ENCODE peak calls at places on chromosomes 1 and 21, in five cellular contexts. A is tibial artery, F is spleen, Q is PC-3, Z is thoracic aorta. S is an unnamed sample.

GRCh38 chr21:45804809-45805313 is 161.3 kb downstream of the PCBP3 start:
- DNase-seq in A (no peak), F (no peak), Q (no peak), Z (no peak), S (no peak)

GRCh38 chr21:46381521-46381920 is 57.6 kb downstream of the PCNT start:
- DNase-seq in A (no peak), F (no peak), Q (no peak), Z (no peak), S (no peak)

GRCh38 chr1:59819566-59820438 is 5.1 kb downstream of the HOOK1 start:
- DNase-seq in A (no peak), F (no peak), Q (no peak), Z (no peak), S (no peak)

GRCh38 chr1:29542476-29543015 is 306.2 kb downstream of the PTPRU start:
- DNase-seq in A (no peak), F (peak; percentile 56), Q (no peak), Z (no peak), S (no peak)

GRCh38 chr1:216005916-216006315 is 417.3 kb downstream of the USH2A start:
- DNase-seq in A (no peak), F (no peak), Q (peak; percentile 67), Z (no peak), S (no peak)

GRCh38 chr1:171219751-171220385 is 28.4 kb upstream of the FMO1 start:
- DNase-seq in A (no peak), F (no peak), Q (peak; percentile 34), Z (no peak), S (peak; percentile 59)

GRCh38 chr1:92444351-92444750 is 42.4 kb downstream of the GFI1 start:
- DNase-seq in A (no peak), F (no peak), Q (peak; percentile 17), Z (no peak), S (no peak)

GRCh38 chr1:54114955-54115354 is 37.8 kb downstream of the CDCP2 start:
- DNase-seq in A (no peak), F (peak; percentile 45), Q (no peak), Z (no peak), S (no peak)

GRCh38 chr1:218209351-218209861 is 75.7 kb upstream of the RRP15 start:
- DNase-seq in A (no peak), F (no peak), Q (peak; percentile 98), Z (no peak), S (peak; percentile 55)

GRCh38 chr1:236997882-236998281 is 6.4 kb downstream of the MT1HL1 start:
- DNase-seq in A (no peak), F (no peak), Q (no peak), Z (no peak), S (no peak)

GRCh38 chr1:88802950-88803349 is 88.4 kb downstream of the GTF2B start:
- DNase-seq in A (no peak), F (no peak), Q (peak; percentile 51), Z (no peak), S (peak; percentile 40)

GRCh38 chr1:165928075-165928731 is 100.8 kb downstream of the UCK2 start:
- DNase-seq in A (no peak), F (no peak), Q (peak; percentile 77), Z (no peak), S (peak; percentile 60)

GRCh38 chr1:47765236-47765635 is 231.9 kb downstream of the TRABD2B start:
- DNase-seq in A (peak; percentile 16), F (peak; percentile 35), Q (no peak), Z (no peak), S (no peak)

GRCh38 chr1:188027613-188028012 is 1198.9 kb downstream of the PLA2G4A start:
- DNase-seq in A (no peak), F (no peak), Q (peak; percentile 79), Z (no peak), S (peak; percentile 92)

GRCh38 chr1:171743014-171743870 is 1.4 kb upstream of the VAMP4 start:
- DNase-seq in A (peak; percentile 31), F (no peak), Q (peak; percentile 98), Z (no peak), S (peak; percentile 81)

GRCh38 chr1:38370716-38371504 is 324.3 kb upstream of the POU3F1 start:
- DNase-seq in A (no peak), F (no peak), Q (no peak), Z (no peak), S (no peak)

GRCh38 chr1:11753555-11754208 is 8.3 kb upstream of the C1orf167 start:
- DNase-seq in A (no peak), F (no peak), Q (no peak), Z (no peak), S (no peak)

GRCh38 chr1:117673405-117673804 is 67.6 kb downstream of the TENT5C start:
- DNase-seq in A (no peak), F (no peak), Q (peak; percentile 63), Z (no peak), S (peak; percentile 77)

GRCh38 chr1:15231714-15232201 is 15.3 kb upstream of the FHAD1 start:
- DNase-seq in A (no peak), F (no peak), Q (no peak), Z (no peak), S (peak; percentile 11)

GRCh38 chr1:46221749-46222148 is 18.6 kb downstream of the LURAP1 start:
- DNase-seq in A (no peak), F (no peak), Q (no peak), Z (no peak), S (no peak)

GRCh38 chr21:44751186-44751798 is 39.9 kb upstream of the TSPEAR start:
- DNase-seq in A (no peak), F (no peak), Q (no peak), Z (no peak), S (no peak)

GRCh38 chr1:64895500-64895899 is 70.8 kb downstream of the JAK1 start:
- DNase-seq in A (no peak), F (no peak), Q (no peak), Z (no peak), S (no peak)

GRCh38 chr21:45304945-45305344 is 17.2 kb upstream of the POFUT2 start:
- DNase-seq in A (no peak), F (no peak), Q (no peak), Z (no peak), S (no peak)

GRCh38 chr1:174262747-174263241 is 103.5 kb downstream of the RABGAP1L start:
- DNase-seq in A (no peak), F (no peak), Q (peak; percentile 61), Z (no peak), S (peak; percentile 70)

GRCh38 chr1:37930246-37931142 is 16.4 kb downstream of the INPP5B start:
- DNase-seq in A (no peak), F (no peak), Q (peak; percentile 22), Z (no peak), S (peak; percentile 27)

GRCh38 chr1:220430059-220430458 is 97.9 kb upstream of the MARK1 start:
- DNase-seq in A (no peak), F (no peak), Q (peak; percentile 17), Z (no peak), S (peak; percentile 24)

DNA sequence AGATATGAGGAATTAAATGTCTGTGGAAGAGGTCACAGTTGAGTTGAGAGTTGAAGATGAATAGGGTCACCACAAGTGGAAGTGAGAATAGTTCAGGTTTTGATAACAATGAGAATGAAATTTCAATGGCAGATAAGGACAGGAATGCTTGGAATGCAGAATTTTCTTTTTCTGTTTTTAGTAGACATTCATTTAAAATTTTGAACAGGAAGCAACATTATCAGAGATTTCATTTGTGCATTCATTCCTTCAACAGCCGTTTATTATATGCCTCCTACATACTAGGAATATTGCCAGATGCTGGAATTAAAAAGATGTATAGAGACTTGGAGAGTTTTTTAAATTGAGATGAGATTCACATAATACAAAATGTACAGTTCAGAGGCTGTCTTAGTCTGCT is 126.8 kb downstream of the ITSN1 start:
- DNase-seq in A (no peak), F (no peak), Q (no peak), Z (no peak), S (no peak)
- H3K27ac ChIP-seq in A (no peak overlapping the region), F (no peak overlapping the region), Q (no peak overlapping the region), Z (no peak overlapping the region), S (no peak overlapping the region)

GRCh38 chr21:36966066-36966845 is at the start of gene HLCS:
- DNase-seq in A (peak; percentile 51), F (peak; percentile 92), Q (peak; percentile 85), Z (no peak), S (peak; percentile 69)
- TF ChIP-seq CTCF in A (no peak), F (peak; percentile 34), Q (no peak), Z (no peak), S (peak; percentile 21)

GRCh38 chr1:206470692-206471414 is 577 bp downstream of the IKBKE start:
- DNase-seq in A (no peak), F (peak; percentile 86), Q (peak; percentile 76), Z (no peak), S (peak; percentile 59)
- H3K27ac ChIP-seq in A (peak overlapping the region; percentile 48), F (peak overlapping the region; percentile 81), Q (peak overlapping the region; percentile 60), Z (peak overlapping the region; percentile 39), S (peak overlapping the region; percentile 26)

GRCh38 chr1:24091971-24092482 is 19.9 kb downstream of the MYOM3 start:
- DNase-seq in A (no peak), F (no peak), Q (no peak), Z (no peak), S (no peak)

GRCh38 chr1:24089027-24089742 is 22.8 kb downstream of the MYOM3 start:
- DNase-seq in A (no peak), F (no peak), Q (no peak), Z (no peak), S (no peak)

GRCh38 chr1:24092979-24093378 is 19.0 kb downstream of the MYOM3 start:
- DNase-seq in A (no peak), F (no peak), Q (no peak), Z (no peak), S (no peak)

GRCh38 chr1:24090736-24091135 is 21.2 kb downstream of the MYOM3 start:
- DNase-seq in A (no peak), F (no peak), Q (no peak), Z (no peak), S (no peak)

GRCh38 chr1:24089743-24090555 is 22.0 kb downstream of the MYOM3 start:
- DNase-seq in A (no peak), F (no peak), Q (no peak), Z (no peak), S (no peak)
- TF ChIP-seq CTCF in A (no peak), F (no peak), Q (no peak), Z (no peak), S (no peak)

GRCh38 chr1:215005078-215005477 is 77.5 kb upstream of the KCNK2 start:
- DNase-seq in A (no peak), F (no peak), Q (no peak), Z (no peak), S (no peak)
- H3K27ac ChIP-seq in A (no peak overlapping the region), F (no peak overlapping the region), Q (no peak overlapping the region), Z (no peak overlapping the region), S (no peak overlapping the region)

DNA sequence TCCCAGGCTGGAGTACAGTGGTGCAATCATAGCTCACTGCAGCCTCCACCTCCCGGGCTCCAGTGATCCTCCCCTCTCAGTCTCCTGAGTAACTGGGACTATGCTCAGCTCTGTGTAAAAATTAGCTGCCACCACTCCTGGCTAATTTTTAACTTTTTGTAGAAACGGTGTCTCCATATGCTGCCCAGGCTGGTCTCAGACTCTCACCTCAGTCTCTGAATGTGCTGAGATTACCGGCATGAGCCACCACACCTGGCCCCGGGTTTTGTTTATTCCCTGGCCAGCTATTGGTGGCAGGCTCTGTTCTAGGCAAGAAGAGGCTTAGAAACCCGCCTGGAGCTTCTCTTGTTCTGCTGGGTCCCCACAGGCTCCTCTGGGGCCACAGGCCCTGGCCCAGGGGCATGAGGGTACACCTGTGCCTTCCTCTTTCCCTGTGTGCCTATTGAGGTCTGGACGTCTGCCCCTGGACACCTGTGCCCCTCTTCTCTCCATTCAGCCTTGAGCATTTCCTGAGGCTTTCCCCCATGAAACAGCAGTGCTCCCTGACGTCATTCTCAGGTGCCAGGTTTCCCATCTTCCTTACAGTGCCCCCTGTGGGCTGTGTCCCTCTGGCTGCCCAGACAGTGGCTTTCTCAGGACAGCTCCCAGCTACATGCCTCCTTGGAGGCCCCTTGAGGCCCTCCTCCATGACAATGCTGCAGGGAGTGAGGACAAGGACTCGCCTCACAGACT is 57.5 kb downstream of the PCP4 start:
- DNase-seq in A (no peak), F (no peak), Q (no peak), Z (no peak), S (no peak)
- TF ChIP-seq CTCF in A (no peak), F (no peak), Q (no peak), Z (no peak), S (no peak)

S was measured in mammary epithelial cell.